ENCODE peak calls at places on chromosomes 13 and 19, in five cellular contexts. R, H, J, U and E are unnamed samples.

GRCh38 chr13:49635599-49636433 is 7.5 kb downstream of the ARL11 start:
- DNase-seq in R (no peak), H (no peak), J (peak; percentile 43), U (peak; percentile 51), E (peak; percentile 82)

GRCh38 chr13:42064259-42064658 is 15.8 kb downstream of the DGKH start:
- DNase-seq in R (peak; percentile 83), H (no peak), J (peak; percentile 94), U (peak; percentile 69), E (no peak)

GRCh38 chr19:55042688-55043087 is 4.6 kb upstream of the GP6 start:
- DNase-seq in R (no peak), H (no peak), J (no peak), U (no peak), E (no peak)

GRCh38 chr19:12778020-12778904 is 2.9 kb upstream of the HOOK2 start:
- DNase-seq in R (peak; percentile 88), H (no peak), J (peak; percentile 75), U (peak; percentile 78), E (peak; percentile 81)

GRCh38 chr13:50529154-50529882 is 314.2 kb downstream of the DLEU7 start:
- DNase-seq in R (peak; percentile 92), H (peak; percentile 65), J (peak; percentile 89), U (peak; percentile 93), E (no peak)

GRCh38 chr13:27967736-27968315 is 1.3 kb downstream of the CDX2 start:
- DNase-seq in R (no peak), H (no peak), J (no peak), U (no peak), E (no peak)

GRCh38 chr13:28631792-28632191 is 27.1 kb upstream of the POMP start:
- DNase-seq in R (peak; percentile 59), H (no peak), J (peak; percentile 43), U (no peak), E (no peak)

GRCh38 chr19:41303941-41304340 is 6.0 kb upstream of the CCDC97 start:
- DNase-seq in R (no peak), H (no peak), J (no peak), U (no peak), E (no peak)

GRCh38 chr19:16338470-16339360 is 14.1 kb downstream of the KLF2 start:
- DNase-seq in R (peak; percentile 95), H (peak; percentile 56), J (peak; percentile 96), U (peak; percentile 87), E (no peak)

GRCh38 chr13:43830481-43830873 is 43.7 kb upstream of the ENOX1 start:
- DNase-seq in R (peak; percentile 89), H (no peak), J (peak; percentile 79), U (peak; percentile 82), E (no peak)

GRCh38 chr19:33241530-33242101 is 16.0 kb upstream of the SLC7A10 start:
- DNase-seq in R (peak; percentile 83), H (no peak), J (no peak), U (no peak), E (peak; percentile 53)

GRCh38 chr13:105918842-105919741 is 616.4 kb downstream of the EFNB2 start:
- DNase-seq in R (peak; percentile 51), H (peak; percentile 88), J (peak; percentile 82), U (peak; percentile 91), E (no peak)

GRCh38 chr19:5407356-5407755 is 47.9 kb upstream of the ZNRF4 start:
- DNase-seq in R (peak; percentile 43), H (peak; percentile 74), J (peak; percentile 17), U (peak; percentile 8), E (no peak)

GRCh38 chr13:59318320-59318930 is 845.3 kb downstream of the DIAPH3 start:
- DNase-seq in R (peak; percentile 61), H (peak; percentile 2), J (peak; percentile 46), U (peak; percentile 64), E (peak; percentile 85)

GRCh38 chr13:32666990-32667571 is 80.8 kb downstream of the PDS5B start:
- DNase-seq in R (no peak), H (no peak), J (no peak), U (no peak), E (no peak)

GRCh38 chr13:73039201-73040108 is 19.4 kb upstream of the KLF5 start:
- DNase-seq in R (peak; percentile 6), H (no peak), J (no peak), U (no peak), E (no peak)

GRCh38 chr19:58336216-58336615 is 9.4 kb downstream of the ZSCAN22 start:
- DNase-seq in R (no peak), H (no peak), J (no peak), U (no peak), E (no peak)

GRCh38 chr13:25172303-25172630 is 179 bp upstream of the AMER2 start:
- DNase-seq in R (no peak), H (no peak), J (no peak), U (no peak), E (no peak)

GRCh38 chr13:33004454-33004853 is 11.8 kb upstream of the KL start:
- DNase-seq in R (peak; percentile 16), H (no peak), J (no peak), U (peak; percentile 14), E (no peak)

GRCh38 chr13:46962286-46962941 is 65.6 kb upstream of the HTR2A start:
- DNase-seq in R (peak; percentile 80), H (no peak), J (peak; percentile 73), U (peak; percentile 31), E (peak; percentile 57)

GRCh38 chr13:97043302-97043701 is 49.0 kb upstream of the OXGR1 start:
- DNase-seq in R (peak; percentile 84), H (no peak), J (no peak), U (peak; percentile 87), E (no peak)

GRCh38 chr19:35729763-35730162 is 12.0 kb downstream of the KMT2B start:
- DNase-seq in R (no peak), H (no peak), J (no peak), U (no peak), E (no peak)

GRCh38 chr13:43003010-43003409 is 11.0 kb upstream of the EPSTI1 start:
- DNase-seq in R (no peak), H (no peak), J (peak; percentile 40), U (no peak), E (no peak)

GRCh38 chr13:49584771-49585182 is 581 bp downstream of the RCBTB1 start:
- DNase-seq in R (peak; percentile 28), H (no peak), J (peak; percentile 6), U (no peak), E (peak; percentile 85)

GRCh38 chr13:45511310-45512147 is 46.8 kb downstream of the COG3 start:
- DNase-seq in R (peak; percentile 78), H (peak; percentile 43), J (peak; percentile 83), U (peak; percentile 84), E (peak; percentile 83)

DNA sequence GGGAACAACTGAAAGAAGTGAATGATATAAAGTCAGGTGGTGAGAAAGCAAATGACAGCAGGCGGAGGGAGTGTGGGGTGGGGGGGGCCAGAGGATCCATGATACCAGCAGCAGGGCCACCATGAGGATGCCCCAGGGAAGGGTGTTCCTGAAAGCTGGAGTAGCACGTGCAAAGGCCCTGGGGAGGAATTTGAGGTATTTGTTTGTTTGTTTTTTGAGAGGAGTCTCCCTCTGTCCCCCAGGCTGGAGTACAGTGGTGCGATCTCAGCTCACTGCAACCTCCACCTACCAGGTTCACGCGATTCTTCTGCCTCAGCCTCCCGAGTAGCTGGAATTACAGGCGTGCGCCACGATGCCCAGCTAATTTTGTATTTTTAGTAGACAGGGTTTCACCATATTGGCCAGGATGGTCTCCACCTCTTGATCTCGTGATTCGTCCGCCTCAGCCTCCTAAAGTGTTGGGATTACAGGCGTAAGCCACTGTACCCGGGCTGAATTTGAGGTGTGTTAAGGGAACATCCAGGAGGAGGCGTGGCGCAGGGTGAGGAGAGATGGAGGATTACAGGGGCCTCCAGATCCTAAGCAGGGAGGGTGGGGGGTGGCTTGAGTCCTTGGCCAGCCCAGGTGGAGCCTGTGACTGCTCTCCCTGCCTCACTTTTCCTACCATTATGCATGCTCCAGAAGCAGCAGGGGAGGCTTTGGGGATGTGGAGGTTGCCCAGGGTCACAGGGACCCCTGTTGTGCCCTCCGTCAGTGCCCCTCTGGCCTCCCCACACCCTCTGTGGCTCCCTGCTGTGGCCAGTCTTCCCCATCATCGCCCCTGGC is 12.4 kb upstream of the JUND start:
- DNase-seq in R (no peak), H (no peak), J (no peak), U (no peak), E (no peak)
- H3K4me1 ChIP-seq in R (peaks cover 20% of the 10 kb centered on the region), H (peaks cover 31% of the 10 kb centered on the region), J (peaks cover 28% of the 10 kb centered on the region), U (peaks cover 16% of the 10 kb centered on the region), E (peaks cover 31% of the 10 kb centered on the region)

GRCh38 chr19:34678421-34678820 is 943 bp downstream of the ZNF302 start:
- DNase-seq in R (no peak), H (no peak), J (no peak), U (no peak), E (no peak)
- H2AFZ ChIP-seq in R (peak overlapping the region; percentile 99), H (no peak overlapping the region), J (no peak overlapping the region), U (no peak overlapping the region), E (no peak overlapping the region)

DNA sequence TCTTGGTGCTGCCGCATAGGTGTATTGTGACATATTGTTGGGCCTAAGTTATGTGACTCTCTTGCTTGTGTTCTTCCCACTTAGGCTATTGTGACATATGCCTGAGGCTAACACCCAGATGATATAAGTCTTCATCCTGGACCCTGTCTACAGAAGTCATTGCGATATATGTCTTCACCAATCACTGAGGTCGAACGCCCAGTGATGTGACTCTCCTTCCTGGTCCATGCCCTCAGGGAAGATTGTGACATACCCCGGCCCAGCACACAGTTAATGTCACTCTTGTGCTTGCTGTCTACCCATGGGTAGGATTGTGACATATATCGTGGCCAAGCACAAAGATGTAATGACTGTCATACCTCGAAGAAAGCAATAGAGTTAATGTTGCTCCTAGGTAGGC is 16.9 kb upstream of the ZNF730 start:
- DNase-seq in R (no peak), H (no peak), J (no peak), U (no peak), E (no peak)
- H3K36me3 ChIP-seq in R (no peaks in the 10 kb centered on the region), H (no peaks in the 10 kb centered on the region), J (peaks cover 21% of the 10 kb centered on the region), U (no peaks in the 10 kb centered on the region), E (peaks cover 71% of the 10 kb centered on the region)

GRCh38 chr19:2210206-2210605 is 25.9 kb downstream of the PLEKHJ1 start:
- DNase-seq in R (no peak), H (no peak), J (no peak), U (no peak), E (no peak)

GRCh38 chr19:2209408-2209807 is 26.7 kb downstream of the PLEKHJ1 start:
- DNase-seq in R (no peak), H (no peak), J (no peak), U (no peak), E (no peak)

GRCh38 chr19:2208975-2209374 is 27.2 kb downstream of the PLEKHJ1 start:
- DNase-seq in R (no peak), H (no peak), J (no peak), U (no peak), E (no peak)

GRCh38 chr19:2207008-2207407 is 29.1 kb downstream of the PLEKHJ1 start:
- DNase-seq in R (no peak), H (no peak), J (no peak), U (no peak), E (no peak)

DNA sequence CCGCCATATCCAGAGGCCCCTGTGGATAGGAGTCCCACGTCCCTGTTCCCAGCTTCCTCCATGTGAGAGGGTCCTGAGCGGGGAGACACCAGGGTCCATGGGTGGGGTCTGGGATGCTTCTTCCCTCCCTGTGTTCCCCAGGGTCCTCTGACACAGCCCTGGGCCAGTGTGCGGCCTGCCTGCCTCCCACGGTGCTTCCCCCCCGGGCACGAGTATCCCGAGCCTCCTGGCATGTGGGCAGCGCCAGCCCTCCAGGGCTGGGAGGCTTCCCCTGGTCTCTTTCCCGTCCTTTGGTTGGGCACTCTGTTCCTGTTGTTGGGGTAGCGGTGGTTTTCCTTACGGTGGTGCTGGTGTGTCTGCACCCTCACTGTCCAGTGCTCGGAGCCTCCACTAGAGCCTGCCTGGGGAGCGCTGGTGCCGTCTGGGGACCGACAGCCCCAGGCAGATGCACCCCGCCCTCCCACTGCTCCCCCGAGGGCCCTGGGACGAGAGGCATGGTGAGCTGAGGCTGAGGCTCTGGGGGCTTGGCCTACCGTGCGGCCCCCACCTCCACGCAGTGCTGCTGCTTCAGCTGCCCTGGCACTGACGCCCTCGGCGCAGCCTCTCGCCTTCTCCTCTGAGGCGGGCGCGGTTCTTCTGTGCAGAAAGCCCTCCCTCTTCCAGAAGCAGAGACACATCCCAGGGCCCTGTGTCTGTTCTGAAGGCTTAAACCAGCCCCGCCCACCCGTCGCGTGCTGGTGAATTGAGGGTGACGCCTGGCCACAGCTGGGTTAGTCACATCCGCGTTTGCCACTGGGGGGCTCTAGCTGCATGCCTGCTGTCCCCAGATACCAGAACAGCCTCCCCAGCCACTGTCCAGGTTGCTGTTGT is 27.9 kb downstream of the PLEKHJ1 start:
- DNase-seq in R (peak; percentile 97), H (no peak), J (peak; percentile 57), U (peak; percentile 61), E (peak; percentile 82)
- H3K4me1 ChIP-seq in R (peaks cover 14% of the 10 kb centered on the region), H (no peaks in the 10 kb centered on the region), J (peaks cover 12% of the 10 kb centered on the region), U (peaks cover 14% of the 10 kb centered on the region), E (peaks cover 20% of the 10 kb centered on the region)